ENCODE peak calls at places on chromosomes 13 and 19, in seven cellular contexts. L is cardiac muscle cell; S is CD8-positive, alpha-beta memory T cell; P is astrocyte; O is neural progenitor cell; Z is IMR-90; E is effector memory CD4-positive, alpha-beta T cell. V is an unnamed sample. For H3K4me1, the result is how much of the 10 kb centered on the place peaks cover.

GRCh38 chr19:39599116-39599515 is 3.2 kb upstream of the LGALS13 start:
- DNase-seq in L (peak), S (no peak), P (peak), O (peak), Z (peak), E (no peak), V (no peak)

GRCh38 chr13:27978301-27978968 is 9.3 kb upstream of the CDX2 start:
- DNase-seq in L (no peak), S (no peak), P (no peak), O (peak), Z (no peak), E (no peak), V (no peak)

GRCh38 chr19:30082611-30083010 is 140.6 kb downstream of the URI1 start:
- DNase-seq in L (no peak), S (no peak), P (no peak), O (no peak), Z (no peak), E (no peak), V (peak)

GRCh38 chr19:4911786-4912672 is 2.7 kb downstream of the UHRF1 start:
- DNase-seq in L (peak), S (peak), P (peak), O (peak), Z (peak), E (peak), V (peak)

GRCh38 chr13:37375071-37375470 is 223.5 kb downstream of the POSTN start:
- DNase-seq in L (no peak), S (no peak), P (no peak), O (no peak), Z (no peak), E (no peak), V (no peak)

GRCh38 chr19:55406869-55407624 is 541 bp downstream of the UBE2S start:
- DNase-seq in L (peak), S (no peak), P (no peak), O (peak), Z (no peak), E (no peak), V (peak)

GRCh38 chr13:31485183-31485582 is 254.1 kb upstream of the RXFP2 start:
- DNase-seq in L (no peak), S (no peak), P (no peak), O (no peak), Z (no peak), E (no peak), V (no peak)

GRCh38 chr13:90618133-90618532 is 729.4 kb upstream of the MIR17HG start:
- DNase-seq in L (no peak), S (no peak), P (no peak), O (peak), Z (no peak), E (no peak), V (no peak)

GRCh38 chr13:24251525-24251924 is 57.9 kb upstream of the C1QTNF9 start:
- DNase-seq in L (no peak), S (peak), P (no peak), O (no peak), Z (no peak), E (peak), V (no peak)

GRCh38 chr19:7751157-7751783 is 3.9 kb upstream of the CD209 start:
- DNase-seq in L (no peak), S (no peak), P (no peak), O (no peak), Z (peak), E (no peak), V (no peak)

GRCh38 chr13:31950121-31950810 is 81.3 kb upstream of the FRY start:
- DNase-seq in L (no peak), S (no peak), P (no peak), O (no peak), Z (no peak), E (no peak), V (no peak)

GRCh38 chr19:10424011-10424637 is 3.8 kb downstream of the PDE4A start:
- DNase-seq in L (peak), S (peak), P (peak), O (peak), Z (peak), E (peak), V (peak)

GRCh38 chr13:108213946-108214345 is 1.4 kb downstream of the LIG4 start:
- DNase-seq in L (no peak), S (no peak), P (peak), O (peak), Z (peak), E (no peak), V (no peak)

GRCh38 chr19:58543826-58544590 is at the start of gene TRIM28:
- DNase-seq in L (peak), S (peak), P (peak), O (peak), Z (peak), E (peak), V (peak)

GRCh38 chr13:27851049-27851448 is 58.8 kb downstream of the GSX1 start:
- DNase-seq in L (no peak), S (no peak), P (no peak), O (no peak), Z (no peak), E (no peak), V (no peak)

GRCh38 chr19:35216833-35217707 is 11.5 kb downstream of the FAM187B start:
- DNase-seq in L (no peak), S (peak), P (no peak), O (no peak), Z (no peak), E (peak), V (no peak)

GRCh38 chr13:59865398-59865797 is 298.3 kb downstream of the DIAPH3 start:
- DNase-seq in L (no peak), S (no peak), P (peak), O (no peak), Z (peak), E (no peak), V (no peak)

GRCh38 chr13:53622431-53622830 is 593.8 kb downstream of the OLFM4 start:
- DNase-seq in L (no peak), S (no peak), P (no peak), O (no peak), Z (no peak), E (no peak), V (no peak)

GRCh38 chr19:34188388-34188787 is 16.1 kb downstream of the LSM14A start:
- DNase-seq in L (no peak), S (no peak), P (no peak), O (no peak), Z (no peak), E (no peak), V (no peak)

GRCh38 chr19:33715462-33715861 is 81.2 kb upstream of the KCTD15 start:
- DNase-seq in L (no peak), S (no peak), P (no peak), O (no peak), Z (no peak), E (no peak), V (no peak)

GRCh38 chr19:53076984-53077383 is 26.2 kb downstream of the ZNF160 start:
- DNase-seq in L (peak), S (no peak), P (peak), O (peak), Z (peak), E (no peak), V (no peak)

GRCh38 chr13:110950356-110950755 is 35.5 kb upstream of the ANKRD10 start:
- DNase-seq in L (no peak), S (no peak), P (no peak), O (no peak), Z (no peak), E (no peak), V (no peak)

DNA sequence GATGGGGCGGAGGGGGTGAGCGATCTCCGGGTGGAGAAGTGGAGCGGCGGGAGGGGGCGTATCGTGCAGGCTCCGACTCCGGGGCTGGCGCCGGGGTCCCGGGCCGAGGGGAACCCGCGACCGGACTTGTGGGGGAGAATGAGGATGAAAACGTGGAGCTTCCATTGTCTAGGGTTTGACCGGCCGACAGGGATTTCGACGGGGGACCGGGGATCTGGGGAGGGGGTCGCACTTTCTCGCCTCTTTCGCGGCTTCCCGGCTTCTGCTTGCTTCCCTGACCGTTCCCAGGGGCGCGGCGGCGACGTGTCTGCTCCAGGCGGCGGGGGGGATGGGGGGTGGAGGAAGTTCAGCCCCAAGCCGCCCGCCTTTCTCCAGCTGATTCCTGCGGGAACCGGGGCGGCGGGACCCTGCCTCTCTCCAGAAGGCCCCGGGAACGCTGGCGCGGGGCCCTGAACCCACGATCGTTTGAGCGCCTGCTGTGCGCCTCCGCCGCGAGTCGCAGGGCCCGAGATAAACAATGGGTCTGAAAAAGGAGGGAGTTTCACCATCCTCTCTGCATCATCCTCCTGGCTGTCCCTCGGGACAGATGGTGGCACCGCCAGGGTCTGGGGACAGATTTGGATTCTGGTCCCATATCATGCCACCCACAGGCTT is 790 bp downstream of the TPM4 start:
- DNase-seq in L (peak), S (no peak), P (no peak), O (peak), Z (no peak), E (no peak), V (peak)
- H3K4me1 ChIP-seq in L (under half), S (half or more), P (under half), O (under half), Z (under half), E (under half), V (half or more)

GRCh38 chr13:104181526-104182231 is 1115.5 kb upstream of the SLC10A2 start:
- DNase-seq in L (no peak), S (no peak), P (no peak), O (no peak), Z (no peak), E (no peak), V (no peak)
- H3K27ac ChIP-seq in L (no peak), S (no peak), P (no peak), O (no peak), Z (no peak), E (no peak), V (no peak)

GRCh38 chr13:51643882-51644281 is 59.6 kb downstream of the WDFY2 start:
- DNase-seq in L (no peak), S (no peak), P (peak), O (no peak), Z (peak), E (no peak), V (no peak)
- H3K4me1 ChIP-seq in L (under half), S (under half), P (under half), O (under half), Z (under half), E (under half), V (under half)

GRCh38 chr13:74111399-74111798 is 22.8 kb downstream of the KLF12 start:
- DNase-seq in L (no peak), S (no peak), P (no peak), O (no peak), Z (no peak), E (no peak), V (no peak)
- H3K27ac ChIP-seq in L (no peak), S (no peak), P (no peak), O (no peak), Z (no peak), E (no peak), V (no peak)

V was measured in left lung.